ENCODE peak calls at places on chromosome 2, in nine cellular contexts. P is endothelial cell of umbilical vein, Y is GM23338, G is sigmoid colon, V is prostate gland, A is transverse colon, W is HepG2, H is H1, O is HCT116. Z is an unnamed sample.

GRCh38 chr2:172698041-172698863 is 37.4 kb upstream of the RAPGEF4 start:
- DNase-seq in P (peak), Y (no peak), G (no peak), V (no peak), A (no peak), W (no peak), H (no peak), O (peak), Z (no peak)

GRCh38 chr2:180980943-180981898 is 816 bp downstream of the UBE2E3 start:
- DNase-seq in P (peak), Y (peak), G (peak), V (peak), A (peak), W (no peak), H (no peak), O (no peak), Z (no peak)

GRCh38 chr2:39243469-39244123 is at the start of gene CDKL4:
- DNase-seq in P (no peak), Y (no peak), G (no peak), V (no peak), A (peak), W (no peak), H (no peak), O (no peak), Z (no peak)

GRCh38 chr2:222939979-222940378 is 79.1 kb downstream of the ACSL3 start:
- DNase-seq in P (no peak), Y (no peak), G (no peak), V (no peak), A (no peak), W (no peak), H (no peak), O (no peak), Z (no peak)

GRCh38 chr2:16719409-16719808 is 53.8 kb upstream of the CYRIA start:
- DNase-seq in P (no peak), Y (no peak), G (no peak), V (no peak), A (no peak), W (no peak), H (no peak), O (no peak), Z (no peak)

GRCh38 chr2:191638079-191638801 is 39.7 kb upstream of the NABP1 start:
- DNase-seq in P (no peak), Y (peak), G (no peak), V (no peak), A (no peak), W (peak), H (no peak), O (no peak), Z (no peak)

GRCh38 chr2:197170137-197170682 is 140.4 kb downstream of the ANKRD44 start:
- DNase-seq in P (no peak), Y (no peak), G (no peak), V (no peak), A (no peak), W (no peak), H (no peak), O (no peak), Z (no peak)

GRCh38 chr2:229083606-229084349 is 187.3 kb downstream of the PID1 start:
- DNase-seq in P (no peak), Y (no peak), G (no peak), V (no peak), A (peak), W (no peak), H (no peak), O (no peak), Z (no peak)

GRCh38 chr2:164178835-164179470 is 442.3 kb downstream of the GRB14 start:
- DNase-seq in P (no peak), Y (no peak), G (no peak), V (no peak), A (no peak), W (no peak), H (no peak), O (no peak), Z (no peak)

GRCh38 chr2:48313036-48313877 is 216.7 kb upstream of the STON1 start:
- DNase-seq in P (no peak), Y (no peak), G (no peak), V (no peak), A (no peak), W (no peak), H (no peak), O (no peak), Z (no peak)

GRCh38 chr2:71476495-71476894 is 23.1 kb downstream of the DYSF start:
- DNase-seq in P (no peak), Y (no peak), G (no peak), V (no peak), A (no peak), W (no peak), H (no peak), O (no peak), Z (no peak)
- TF ChIP-seq POLR2AphosphoS5 in P (no peak), Y (no peak), G (no peak), V (no peak), A (no peak), W (no peak), H (no peak), O (no peak), Z (no peak)

GRCh38 chr2:1641498-1641897 is 102.8 kb downstream of the PXDN start:
- DNase-seq in P (peak), Y (no peak), G (peak), V (no peak), A (no peak), W (no peak), H (no peak), O (no peak), Z (no peak)

GRCh38 chr2:1642066-1642861 is 102.1 kb downstream of the PXDN start:
- DNase-seq in P (no peak), Y (no peak), G (peak), V (no peak), A (no peak), W (no peak), H (no peak), O (no peak), Z (no peak)

GRCh38 chr2:1645761-1646476 is 98.4 kb downstream of the PXDN start:
- DNase-seq in P (no peak), Y (no peak), G (peak), V (no peak), A (no peak), W (no peak), H (no peak), O (no peak), Z (no peak)

GRCh38 chr2:1644427-1644826 is 99.9 kb downstream of the PXDN start:
- DNase-seq in P (no peak), Y (no peak), G (no peak), V (no peak), A (no peak), W (no peak), H (no peak), O (no peak), Z (no peak)

DNA sequence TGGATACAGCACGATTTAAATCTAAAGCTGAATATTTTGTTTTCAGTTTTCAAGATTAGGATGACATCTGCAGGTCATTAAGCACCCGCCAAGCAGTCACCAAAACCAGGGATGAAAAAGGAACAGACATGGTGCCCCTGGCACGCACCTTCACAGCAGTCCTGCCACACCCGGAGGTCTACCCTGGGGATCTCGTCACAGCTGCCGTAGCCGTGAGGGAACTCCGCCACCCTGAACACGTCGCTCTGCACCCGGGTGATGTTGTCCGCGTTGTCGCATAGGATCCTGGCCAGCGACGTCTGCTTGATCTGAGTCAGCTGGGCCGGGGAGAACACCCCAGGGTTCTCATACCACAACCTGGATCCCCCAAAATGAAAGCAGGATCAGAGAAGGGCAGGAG is 101.1 kb downstream of the PXDN start:
- DNase-seq in P (no peak), Y (no peak), G (peak), V (no peak), A (no peak), W (no peak), H (no peak), O (no peak), Z (no peak)
- TF ChIP-seq POLR2AphosphoS5 in P (no peak), Y (no peak), G (no peak), V (no peak), A (no peak), W (no peak), H (no peak), O (no peak), Z (no peak)

GRCh38 chr2:42618972-42619371 is 50.5 kb downstream of the MTA3 start:
- DNase-seq in P (peak), Y (no peak), G (no peak), V (no peak), A (no peak), W (no peak), H (no peak), O (no peak), Z (no peak)

GRCh38 chr2:42618116-42618515 is 49.7 kb downstream of the MTA3 start:
- DNase-seq in P (peak), Y (no peak), G (no peak), V (no peak), A (no peak), W (no peak), H (no peak), O (no peak), Z (no peak)

GRCh38 chr2:42613281-42614064 is 45.0 kb downstream of the MTA3 start:
- DNase-seq in P (no peak), Y (no peak), G (no peak), V (no peak), A (no peak), W (no peak), H (no peak), O (no peak), Z (no peak)

GRCh38 chr2:42614838-42615237 is 46.4 kb downstream of the MTA3 start:
- DNase-seq in P (no peak), Y (no peak), G (no peak), V (no peak), A (peak), W (peak), H (no peak), O (no peak), Z (no peak)
- TF ChIP-seq POLR2AphosphoS5 in P (no peak), Y (no peak), G (no peak), V (no peak), A (no peak), W (no peak), H (no peak), O (no peak), Z (no peak)

GRCh38 chr2:119005081-119005480 is 63.1 kb downstream of the MARCO start:
- DNase-seq in P (no peak), Y (no peak), G (no peak), V (no peak), A (no peak), W (no peak), H (no peak), O (no peak), Z (peak)
- TF ChIP-seq POLR2AphosphoS5 in P (no peak), Y (no peak), G (no peak), V (no peak), A (no peak), W (no peak), H (no peak), O (no peak), Z (no peak)

DNA sequence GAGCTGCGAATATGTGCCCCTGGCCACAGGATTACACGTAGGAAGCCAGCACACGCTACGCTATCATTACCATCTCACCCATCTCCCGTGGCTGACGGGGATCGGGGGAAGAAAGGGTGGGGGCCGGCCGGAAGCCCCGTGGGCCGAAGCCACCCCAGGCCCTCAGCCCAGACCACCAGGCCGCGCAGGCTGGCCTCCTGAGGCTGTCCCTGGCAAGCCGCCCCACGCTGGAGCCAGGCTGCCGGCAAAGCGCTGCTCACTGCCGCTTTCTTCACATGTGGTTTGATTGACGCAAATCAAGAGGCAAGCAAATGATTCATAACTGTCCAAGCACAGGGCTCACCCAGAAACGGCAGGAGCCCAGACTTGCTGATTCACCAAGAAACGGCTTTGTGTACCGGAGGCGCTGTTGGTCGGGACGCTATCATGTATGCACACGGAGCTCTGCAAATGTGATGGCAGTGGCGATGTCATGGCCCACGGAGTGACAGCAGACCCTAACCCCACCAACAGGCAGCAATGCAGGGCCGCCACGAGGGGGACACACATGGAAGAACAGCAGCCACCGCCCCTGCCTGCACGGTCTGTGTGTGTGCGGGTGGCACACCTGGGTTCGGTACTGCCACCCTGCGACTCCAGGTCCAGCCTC is 125.7 kb downstream of the HDAC4 start:
- DNase-seq in P (no peak), Y (no peak), G (peak), V (peak), A (peak), W (no peak), H (no peak), O (peak), Z (peak)
- TF ChIP-seq POLR2AphosphoS5 in P (no peak), Y (no peak), G (peak), V (peak), A (peak), W (no peak), H (no peak), O (peak), Z (peak)

GRCh38 chr2:10499911-10500521 is 51.9 kb upstream of the ODC1 start:
- DNase-seq in P (no peak), Y (no peak), G (no peak), V (no peak), A (no peak), W (no peak), H (peak), O (no peak), Z (peak)

GRCh38 chr2:10499275-10499907 is 51.3 kb upstream of the ODC1 start:
- DNase-seq in P (no peak), Y (no peak), G (no peak), V (no peak), A (no peak), W (no peak), H (peak), O (no peak), Z (peak)

GRCh38 chr2:10495988-10496313 is 47.8 kb upstream of the ODC1 start:
- DNase-seq in P (no peak), Y (no peak), G (no peak), V (no peak), A (no peak), W (no peak), H (peak), O (no peak), Z (no peak)

GRCh38 chr2:10498525-10499274 is 50.6 kb upstream of the ODC1 start:
- DNase-seq in P (no peak), Y (no peak), G (no peak), V (no peak), A (no peak), W (no peak), H (peak), O (no peak), Z (no peak)

DNA sequence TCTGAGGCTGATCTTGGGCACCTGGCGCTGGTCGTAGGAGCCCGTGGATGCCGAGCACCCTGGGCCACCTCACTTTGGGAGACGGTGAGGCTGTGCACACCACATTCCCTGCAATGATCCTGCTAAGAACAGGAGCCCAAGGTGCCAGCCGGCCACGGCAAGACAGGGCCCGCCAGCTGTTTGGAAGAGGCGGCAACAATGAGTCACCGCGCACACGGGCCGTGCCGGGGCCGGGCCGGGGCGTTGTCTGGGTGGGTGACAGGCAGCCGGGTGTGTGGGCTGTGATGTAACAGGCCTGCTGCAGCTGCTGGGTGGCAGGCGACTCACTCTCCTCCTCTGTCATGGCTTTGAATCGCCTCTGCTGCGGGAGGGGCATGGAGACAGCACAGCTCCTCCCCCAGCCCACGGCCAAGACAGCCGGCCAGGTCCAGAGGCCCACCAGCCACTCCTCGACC is 49.7 kb upstream of the ODC1 start:
- DNase-seq in P (peak), Y (no peak), G (no peak), V (peak), A (peak), W (peak), H (peak), O (peak), Z (peak)
- TF ChIP-seq POLR2AphosphoS5 in P (no peak), Y (no peak), G (no peak), V (peak), A (peak), W (no peak), H (no peak), O (peak), Z (no peak)

DNA sequence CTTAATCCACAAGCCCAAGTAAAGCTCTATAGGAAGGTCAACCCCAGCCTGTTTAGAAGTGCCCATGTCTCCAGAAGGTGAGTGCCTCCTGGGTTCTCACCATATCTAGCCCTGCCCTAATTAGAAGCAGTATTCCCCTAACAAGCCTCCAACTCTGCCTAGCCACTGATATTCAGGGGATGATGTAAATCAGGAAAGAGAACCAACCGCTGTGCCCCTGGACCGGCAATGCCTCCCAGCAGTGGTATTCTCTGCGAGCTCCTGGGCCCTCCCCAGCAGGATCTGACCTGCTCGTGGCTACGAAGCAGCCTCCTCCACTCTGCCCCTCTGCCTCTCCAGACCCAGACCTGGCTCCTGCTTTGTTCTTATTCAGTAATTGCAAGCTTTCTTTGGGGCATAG is 12.2 kb downstream of the MREG start:
- DNase-seq in P (no peak), Y (no peak), G (no peak), V (no peak), A (no peak), W (no peak), H (no peak), O (no peak), Z (no peak)
- TF ChIP-seq POLR2AphosphoS5 in P (no peak), Y (no peak), G (no peak), V (no peak), A (no peak), W (no peak), H (no peak), O (no peak), Z (no peak)

DNA sequence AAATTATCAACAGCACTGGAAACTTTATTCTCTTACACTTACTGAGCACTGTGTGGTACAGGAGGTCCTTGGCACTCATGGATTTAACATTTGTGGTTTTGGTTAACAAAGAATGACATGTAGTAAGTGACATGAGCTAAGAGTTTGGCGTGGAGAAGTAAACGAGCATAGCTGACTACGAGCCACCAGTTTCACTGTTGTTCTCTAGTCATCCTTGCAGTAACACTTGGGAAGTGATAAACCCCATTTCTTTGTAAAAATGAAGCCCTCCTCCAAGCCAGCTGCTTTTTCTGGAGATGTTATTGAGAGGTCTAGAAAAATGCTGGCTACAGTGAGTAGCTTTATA is 32.7 kb downstream of the QPCT start:
- DNase-seq in P (no peak), Y (no peak), G (no peak), V (peak), A (no peak), W (no peak), H (peak), O (no peak), Z (no peak)
- TF ChIP-seq POLR2AphosphoS5 in P (no peak), Y (no peak), G (peak), V (no peak), A (peak), W (no peak), H (no peak), O (no peak), Z (no peak)

GRCh38 chr2:227461878-227462462 is 10.0 kb upstream of the AGFG1 start:
- DNase-seq in P (no peak), Y (no peak), G (no peak), V (no peak), A (no peak), W (no peak), H (no peak), O (no peak), Z (no peak)

GRCh38 chr2:227460833-227461232 is 11.1 kb upstream of the AGFG1 start:
- DNase-seq in P (no peak), Y (no peak), G (no peak), V (no peak), A (no peak), W (no peak), H (no peak), O (no peak), Z (no peak)

GRCh38 chr2:227464356-227464755 is 7.6 kb upstream of the AGFG1 start:
- DNase-seq in P (no peak), Y (no peak), G (no peak), V (no peak), A (no peak), W (no peak), H (no peak), O (no peak), Z (no peak)

GRCh38 chr2:227462972-227463931 is 8.7 kb upstream of the AGFG1 start:
- DNase-seq in P (no peak), Y (no peak), G (no peak), V (no peak), A (no peak), W (no peak), H (no peak), O (no peak), Z (no peak)

GRCh38 chr2:227462463-227462951 is 9.4 kb upstream of the AGFG1 start:
- DNase-seq in P (no peak), Y (no peak), G (no peak), V (no peak), A (no peak), W (no peak), H (no peak), O (no peak), Z (no peak)
- TF ChIP-seq POLR2AphosphoS5 in P (no peak), Y (no peak), G (no peak), V (no peak), A (no peak), W (no peak), H (no peak), O (no peak), Z (no peak)

GRCh38 chr2:85015653-85016360 is 44.8 kb downstream of the KCMF1 start:
- DNase-seq in P (no peak), Y (no peak), G (no peak), V (no peak), A (no peak), W (no peak), H (no peak), O (no peak), Z (no peak)
- TF ChIP-seq POLR2AphosphoS5 in P (no peak), Y (no peak), G (no peak), V (no peak), A (no peak), W (no peak), H (no peak), O (no peak), Z (no peak)